ENCODE peak calls at places on chromosomes 11 and 22, in ten cellular contexts. One of them, this sample, is unnamed.

GRCh38 chr11:9760180-9760550 is 96.3 kb downstream of the SWAP70 start:
- DNase-seq in type B pancreatic cell: no peak
- DNase-seq in psoas muscle: peak
- DNase-seq in AG10803: peak
- DNase-seq in neural crest cell: no peak
- DNase-seq in astrocyte of the spinal cord: peak
- DNase-seq in pancreas: peak
- DNase-seq in Calu3: no peak
- DNase-seq in GM12865: no peak
- DNase-seq in NB4: peak
- DNase-seq in this sample: no peak

GRCh38 chr11:57499413-57499982 is 16.0 kb downstream of the SLC43A1 start:
- DNase-seq in type B pancreatic cell: peak
- DNase-seq in psoas muscle: peak
- DNase-seq in AG10803: peak
- DNase-seq in neural crest cell: peak
- DNase-seq in astrocyte of the spinal cord: peak
- DNase-seq in pancreas: peak
- DNase-seq in Calu3: peak
- DNase-seq in GM12865: peak
- DNase-seq in NB4: peak
- DNase-seq in this sample: peak

GRCh38 chr22:19062139-19062789 is 59.9 kb downstream of the DGCR2 start:
- DNase-seq in type B pancreatic cell: no peak
- DNase-seq in psoas muscle: peak
- DNase-seq in AG10803: no peak
- DNase-seq in neural crest cell: no peak
- DNase-seq in astrocyte of the spinal cord: no peak
- DNase-seq in pancreas: peak
- DNase-seq in Calu3: no peak
- DNase-seq in GM12865: no peak
- DNase-seq in NB4: no peak
- DNase-seq in this sample: no peak

GRCh38 chr11:115550291-115551059 is 46.3 kb upstream of the CADM1 start:
- DNase-seq in type B pancreatic cell: no peak
- DNase-seq in psoas muscle: no peak
- DNase-seq in AG10803: no peak
- DNase-seq in neural crest cell: no peak
- DNase-seq in astrocyte of the spinal cord: no peak
- DNase-seq in pancreas: no peak
- DNase-seq in Calu3: no peak
- DNase-seq in GM12865: no peak
- DNase-seq in NB4: no peak
- DNase-seq in this sample: no peak

GRCh38 chr11:63719987-63720386 is 38.7 kb downstream of the RTN3 start:
- DNase-seq in type B pancreatic cell: no peak
- DNase-seq in psoas muscle: no peak
- DNase-seq in AG10803: no peak
- DNase-seq in neural crest cell: no peak
- DNase-seq in astrocyte of the spinal cord: peak
- DNase-seq in pancreas: no peak
- DNase-seq in Calu3: no peak
- DNase-seq in GM12865: no peak
- DNase-seq in NB4: no peak
- DNase-seq in this sample: no peak

GRCh38 chr11:120715239-120715638 is 203.7 kb downstream of the GRIK4 start:
- DNase-seq in type B pancreatic cell: peak
- DNase-seq in psoas muscle: no peak
- DNase-seq in AG10803: no peak
- DNase-seq in neural crest cell: no peak
- DNase-seq in astrocyte of the spinal cord: no peak
- DNase-seq in pancreas: no peak
- DNase-seq in Calu3: no peak
- DNase-seq in GM12865: peak
- DNase-seq in NB4: peak
- DNase-seq in this sample: peak

GRCh38 chr22:23179381-23180294 is 671 bp upstream of the BCR start:
- DNase-seq in type B pancreatic cell: no peak
- DNase-seq in psoas muscle: peak
- DNase-seq in AG10803: no peak
- DNase-seq in neural crest cell: no peak
- DNase-seq in astrocyte of the spinal cord: no peak
- DNase-seq in pancreas: peak
- DNase-seq in Calu3: peak
- DNase-seq in GM12865: peak
- DNase-seq in NB4: peak
- DNase-seq in this sample: peak

GRCh38 chr11:21927628-21928027 is 265.3 kb upstream of the ANO5 start:
- DNase-seq in type B pancreatic cell: no peak
- DNase-seq in psoas muscle: no peak
- DNase-seq in AG10803: no peak
- DNase-seq in neural crest cell: no peak
- DNase-seq in astrocyte of the spinal cord: no peak
- DNase-seq in pancreas: no peak
- DNase-seq in Calu3: no peak
- DNase-seq in GM12865: no peak
- DNase-seq in NB4: no peak
- DNase-seq in this sample: no peak

GRCh38 chr11:73257342-73258103 is 14.6 kb upstream of the P2RY6 start:
- DNase-seq in type B pancreatic cell: peak
- DNase-seq in psoas muscle: no peak
- DNase-seq in AG10803: peak
- DNase-seq in neural crest cell: no peak
- DNase-seq in astrocyte of the spinal cord: peak
- DNase-seq in pancreas: no peak
- DNase-seq in Calu3: no peak
- DNase-seq in GM12865: no peak
- DNase-seq in NB4: no peak
- DNase-seq in this sample: no peak

GRCh38 chr11:72236083-72236697 is 7.8 kb downstream of the PHOX2A start:
- DNase-seq in type B pancreatic cell: no peak
- DNase-seq in psoas muscle: no peak
- DNase-seq in AG10803: no peak
- DNase-seq in neural crest cell: no peak
- DNase-seq in astrocyte of the spinal cord: no peak
- DNase-seq in pancreas: no peak
- DNase-seq in Calu3: no peak
- DNase-seq in GM12865: no peak
- DNase-seq in NB4: no peak
- DNase-seq in this sample: no peak

GRCh38 chr11:113174862-113175261 is 139.5 kb upstream of the TTC12 start:
- DNase-seq in type B pancreatic cell: no peak
- DNase-seq in psoas muscle: no peak
- DNase-seq in AG10803: peak
- DNase-seq in neural crest cell: no peak
- DNase-seq in astrocyte of the spinal cord: peak
- DNase-seq in pancreas: no peak
- DNase-seq in Calu3: no peak
- DNase-seq in GM12865: no peak
- DNase-seq in NB4: no peak
- DNase-seq in this sample: no peak

GRCh38 chr22:17266261-17266971 is 47.2 kb upstream of the ADA2 start:
- DNase-seq in type B pancreatic cell: no peak
- DNase-seq in psoas muscle: peak
- DNase-seq in AG10803: no peak
- DNase-seq in neural crest cell: peak
- DNase-seq in astrocyte of the spinal cord: peak
- DNase-seq in pancreas: no peak
- DNase-seq in Calu3: peak
- DNase-seq in GM12865: no peak
- DNase-seq in NB4: peak
- DNase-seq in this sample: no peak

GRCh38 chr11:102225689-102226562 is 91.4 kb upstream of the BIRC3 start:
- DNase-seq in type B pancreatic cell: no peak
- DNase-seq in psoas muscle: no peak
- DNase-seq in AG10803: peak
- DNase-seq in neural crest cell: no peak
- DNase-seq in astrocyte of the spinal cord: peak
- DNase-seq in pancreas: no peak
- DNase-seq in Calu3: peak
- DNase-seq in GM12865: no peak
- DNase-seq in NB4: no peak
- DNase-seq in this sample: no peak

GRCh38 chr11:45920531-45921477 is 1.7 kb upstream of the LARGE2 start:
- DNase-seq in type B pancreatic cell: no peak
- DNase-seq in psoas muscle: peak
- DNase-seq in AG10803: no peak
- DNase-seq in neural crest cell: no peak
- DNase-seq in astrocyte of the spinal cord: no peak
- DNase-seq in pancreas: peak
- DNase-seq in Calu3: no peak
- DNase-seq in GM12865: no peak
- DNase-seq in NB4: no peak
- DNase-seq in this sample: no peak

GRCh38 chr11:65501530-65502273 is 2.9 kb downstream of the MALAT1 start:
- DNase-seq in type B pancreatic cell: no peak
- DNase-seq in psoas muscle: no peak
- DNase-seq in AG10803: peak
- DNase-seq in neural crest cell: no peak
- DNase-seq in astrocyte of the spinal cord: peak
- DNase-seq in pancreas: no peak
- DNase-seq in Calu3: no peak
- DNase-seq in GM12865: peak
- DNase-seq in NB4: peak
- DNase-seq in this sample: no peak

GRCh38 chr22:18133452-18133851 is 16.5 kb upstream of the USP18 start:
- DNase-seq in type B pancreatic cell: no peak
- DNase-seq in psoas muscle: no peak
- DNase-seq in AG10803: peak
- DNase-seq in neural crest cell: no peak
- DNase-seq in astrocyte of the spinal cord: no peak
- DNase-seq in pancreas: no peak
- DNase-seq in Calu3: no peak
- DNase-seq in GM12865: no peak
- DNase-seq in NB4: no peak
- DNase-seq in this sample: no peak

GRCh38 chr11:2401436-2401984 is 960 bp downstream of the TSSC4 start:
- DNase-seq in type B pancreatic cell: no peak
- DNase-seq in psoas muscle: no peak
- DNase-seq in AG10803: no peak
- DNase-seq in neural crest cell: no peak
- DNase-seq in astrocyte of the spinal cord: no peak
- DNase-seq in pancreas: no peak
- DNase-seq in Calu3: no peak
- DNase-seq in GM12865: no peak
- DNase-seq in NB4: no peak
- DNase-seq in this sample: no peak
- TF ChIP-seq CTCF in type B pancreatic cell: no peak
- TF ChIP-seq CTCF in psoas muscle: no peak
- TF ChIP-seq CTCF in AG10803: no peak
- TF ChIP-seq CTCF in neural crest cell: no peak
- TF ChIP-seq CTCF in astrocyte of the spinal cord: no peak
- TF ChIP-seq CTCF in pancreas: no peak
- TF ChIP-seq CTCF in Calu3: no peak
- TF ChIP-seq CTCF in GM12865: peak
- TF ChIP-seq CTCF in NB4: no peak
- TF ChIP-seq CTCF in this sample: no peak

GRCh38 chr22:39932166-39932565 is 28.0 kb upstream of the TMA7B start:
- DNase-seq in type B pancreatic cell: no peak
- DNase-seq in psoas muscle: no peak
- DNase-seq in AG10803: no peak
- DNase-seq in neural crest cell: no peak
- DNase-seq in astrocyte of the spinal cord: no peak
- DNase-seq in pancreas: no peak
- DNase-seq in Calu3: no peak
- DNase-seq in GM12865: no peak
- DNase-seq in NB4: no peak
- DNase-seq in this sample: no peak
- TF ChIP-seq CTCF in type B pancreatic cell: no peak
- TF ChIP-seq CTCF in psoas muscle: no peak
- TF ChIP-seq CTCF in AG10803: no peak
- TF ChIP-seq CTCF in neural crest cell: no peak
- TF ChIP-seq CTCF in astrocyte of the spinal cord: no peak
- TF ChIP-seq CTCF in pancreas: no peak
- TF ChIP-seq CTCF in Calu3: no peak
- TF ChIP-seq CTCF in GM12865: no peak
- TF ChIP-seq CTCF in NB4: no peak
- TF ChIP-seq CTCF in this sample: no peak

GRCh38 chr11:58784995-58785394 is 53.3 kb upstream of the GLYAT start:
- DNase-seq in type B pancreatic cell: no peak
- DNase-seq in psoas muscle: no peak
- DNase-seq in AG10803: no peak
- DNase-seq in neural crest cell: no peak
- DNase-seq in astrocyte of the spinal cord: no peak
- DNase-seq in pancreas: no peak
- DNase-seq in Calu3: no peak
- DNase-seq in GM12865: peak
- DNase-seq in NB4: no peak
- DNase-seq in this sample: no peak
- TF ChIP-seq CTCF in type B pancreatic cell: no peak
- TF ChIP-seq CTCF in psoas muscle: no peak
- TF ChIP-seq CTCF in AG10803: peak
- TF ChIP-seq CTCF in neural crest cell: no peak
- TF ChIP-seq CTCF in astrocyte of the spinal cord: no peak
- TF ChIP-seq CTCF in pancreas: no peak
- TF ChIP-seq CTCF in Calu3: no peak
- TF ChIP-seq CTCF in GM12865: peak
- TF ChIP-seq CTCF in NB4: peak
- TF ChIP-seq CTCF in this sample: no peak

DNA sequence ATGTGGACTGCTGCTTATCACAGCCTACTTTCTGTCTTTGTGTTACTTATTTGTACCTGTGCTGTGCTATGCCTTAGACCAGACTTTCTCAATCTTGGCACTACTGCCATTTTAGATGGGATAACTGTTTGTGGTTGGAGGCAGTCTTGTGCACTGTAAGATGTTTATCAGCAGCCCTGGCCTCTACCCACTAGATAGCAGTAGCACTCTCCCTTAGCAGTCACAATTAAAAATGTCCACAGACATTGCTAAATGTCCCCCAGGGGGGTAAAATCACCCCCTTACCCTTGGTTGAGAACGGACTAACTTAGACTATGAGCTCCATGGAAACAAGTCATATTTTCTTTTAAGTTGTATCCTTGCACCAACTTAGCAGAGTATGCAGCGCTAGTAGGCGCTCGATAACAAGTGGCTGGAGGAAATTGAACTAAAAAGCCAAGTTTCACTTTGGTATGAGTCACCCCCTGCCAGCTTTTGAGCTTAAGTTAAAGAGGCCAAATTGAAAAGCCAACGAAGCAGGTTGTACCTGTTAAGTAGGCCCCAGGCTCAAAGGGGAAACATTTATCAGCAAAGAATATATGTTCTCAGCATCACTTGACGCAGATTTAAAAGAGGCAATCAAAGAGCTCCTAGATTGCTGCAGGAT is 304.8 kb upstream of the SORL1-AS1 start:
- DNase-seq in type B pancreatic cell: no peak
- DNase-seq in psoas muscle: no peak
- DNase-seq in AG10803: peak
- DNase-seq in neural crest cell: no peak
- DNase-seq in astrocyte of the spinal cord: peak
- DNase-seq in pancreas: no peak
- DNase-seq in Calu3: no peak
- DNase-seq in GM12865: no peak
- DNase-seq in NB4: no peak
- DNase-seq in this sample: no peak
- TF ChIP-seq CTCF in type B pancreatic cell: no peak
- TF ChIP-seq CTCF in psoas muscle: no peak
- TF ChIP-seq CTCF in AG10803: no peak
- TF ChIP-seq CTCF in neural crest cell: no peak
- TF ChIP-seq CTCF in astrocyte of the spinal cord: no peak
- TF ChIP-seq CTCF in pancreas: no peak
- TF ChIP-seq CTCF in Calu3: no peak
- TF ChIP-seq CTCF in GM12865: no peak
- TF ChIP-seq CTCF in NB4: no peak
- TF ChIP-seq CTCF in this sample: no peak

GRCh38 chr22:25896098-25896497 is 154.1 kb downstream of the MYO18B start:
- DNase-seq in type B pancreatic cell: no peak
- DNase-seq in psoas muscle: no peak
- DNase-seq in AG10803: no peak
- DNase-seq in neural crest cell: no peak
- DNase-seq in astrocyte of the spinal cord: no peak
- DNase-seq in pancreas: no peak
- DNase-seq in Calu3: no peak
- DNase-seq in GM12865: peak
- DNase-seq in NB4: no peak
- DNase-seq in this sample: peak
- TF ChIP-seq CTCF in type B pancreatic cell: no peak
- TF ChIP-seq CTCF in psoas muscle: no peak
- TF ChIP-seq CTCF in AG10803: no peak
- TF ChIP-seq CTCF in neural crest cell: no peak
- TF ChIP-seq CTCF in astrocyte of the spinal cord: no peak
- TF ChIP-seq CTCF in pancreas: no peak
- TF ChIP-seq CTCF in Calu3: no peak
- TF ChIP-seq CTCF in GM12865: peak
- TF ChIP-seq CTCF in NB4: no peak
- TF ChIP-seq CTCF in this sample: no peak

This sample was measured in GM20000.